ENCODE peak calls at places on chromosomes 1 and 21, in five cellular contexts. P is progenitor cell of endocrine pancreas, M is fibroblast of villous mesenchyme, J is heart left ventricle, C is A549. Z is an unnamed sample.

GRCh38 chr1:229130028-229130668 is 140.8 kb upstream of the RAB4A start:
- DNase-seq in M (no peak), J (peak; percentile 49), C (no peak), P (no peak), Z (peak; percentile 7)

GRCh38 chr1:100883963-100884362 is 10.7 kb downstream of the EXTL2 start:
- DNase-seq in M (peak; percentile 40), C (peak; percentile 10), J (no peak), P (no peak), Z (no peak)

GRCh38 chr1:151574575-151575529 is 34.7 kb downstream of the TUFT1 start:
- DNase-seq in P (no peak), J (no peak), M (peak; percentile 75), C (peak; percentile 72), Z (no peak)

GRCh38 chr1:19366599-19367315 is 54.6 kb downstream of the SLC66A1 start:
- DNase-seq in P (no peak), J (no peak), M (no peak), C (no peak), Z (no peak)

GRCh38 chr1:17061486-17062271 is 7.8 kb upstream of the SDHB start:
- DNase-seq in J (no peak), P (no peak), M (no peak), C (no peak), Z (no peak)

GRCh38 chr21:46160563-46161179 is 5.3 kb upstream of the FTCD start:
- DNase-seq in J (no peak), M (no peak), C (peak; percentile 23), P (no peak), Z (no peak)

GRCh38 chr1:107359472-107360241 is 218.8 kb downstream of the NTNG1 start:
- DNase-seq in C (no peak), M (no peak), P (no peak), J (no peak), Z (no peak)

GRCh38 chr1:197269053-197269452 is 1.0 kb downstream of the CRB1 start:
- DNase-seq in J (no peak), C (no peak), P (no peak), M (no peak), Z (no peak)

GRCh38 chr1:47663286-47663685 is 225.4 kb downstream of the FOXD2 start:
- DNase-seq in J (no peak), P (no peak), M (no peak), C (no peak), Z (no peak)

GRCh38 chr1:43687301-43688108 is 19.8 kb upstream of the ST3GAL3 start:
- DNase-seq in C (no peak), P (no peak), M (no peak), J (peak; percentile 46), Z (no peak)
- TF ChIP-seq CTCF in C (no peak), P (no peak), M (no peak), J (no peak), Z (no peak)

DNA sequence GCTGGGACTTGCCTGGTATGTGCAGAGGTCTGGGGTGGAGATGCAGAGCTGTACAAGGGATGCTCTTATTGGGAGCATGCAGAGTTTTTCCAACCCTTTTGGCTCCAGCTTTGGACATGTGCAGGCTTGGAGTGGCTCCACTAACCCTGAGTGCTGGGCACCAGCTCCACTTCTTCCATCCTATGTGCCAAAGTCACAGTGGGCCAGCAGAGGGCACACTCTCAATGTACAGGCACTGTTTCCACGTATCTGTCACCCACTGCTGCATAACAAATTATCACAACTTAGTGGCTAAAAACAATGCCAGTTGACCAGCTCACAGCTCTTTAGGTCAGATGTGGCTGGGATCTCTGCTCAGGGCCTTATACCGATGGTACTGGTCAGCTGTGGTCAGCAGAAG is 631.8 kb downstream of the AJAP1 start:
- DNase-seq in C (no peak), J (no peak), M (no peak), P (no peak), Z (no peak)
- TF ChIP-seq CTCF in C (no peak), J (no peak), M (no peak), P (no peak), Z (no peak)

GRCh38 chr1:50047916-50048694 is 24.4 kb upstream of the AGBL4 start:
- DNase-seq in C (no peak), J (peak; percentile 21), P (peak; percentile 25), M (no peak), Z (peak; percentile 76)
- TF ChIP-seq CTCF in C (peak; percentile 12), J (no peak), P (peak; percentile 59), M (no peak), Z (peak; percentile 76)

GRCh38 chr1:41464886-41465285 is 19.6 kb downstream of the EDN2 start:
- DNase-seq in J (no peak), M (no peak), C (no peak), P (no peak), Z (no peak)

GRCh38 chr1:41461790-41462679 is 22.4 kb downstream of the EDN2 start:
- DNase-seq in M (no peak), P (no peak), J (no peak), C (no peak), Z (no peak)

GRCh38 chr1:41465741-41466140 is 18.7 kb downstream of the EDN2 start:
- DNase-seq in J (no peak), P (no peak), M (no peak), C (no peak), Z (no peak)

GRCh38 chr1:41463516-41463915 is 21.0 kb downstream of the EDN2 start:
- DNase-seq in P (no peak), J (peak; percentile 13), C (no peak), M (no peak), Z (no peak)

GRCh38 chr1:41462680-41463004 is 21.8 kb downstream of the EDN2 start:
- DNase-seq in J (peak; percentile 17), P (no peak), M (no peak), C (no peak), Z (no peak)
- TF ChIP-seq CTCF in J (no peak), P (no peak), M (no peak), C (no peak), Z (no peak)

GRCh38 chr1:204529371-204529895 is 13.2 kb downstream of the MDM4 start:
- DNase-seq in J (no peak), P (no peak), C (no peak), M (no peak), Z (no peak)
- TF ChIP-seq CTCF in J (peak; percentile 5), P (peak; percentile 9), C (no peak), M (no peak), Z (no peak)